ENCODE peak calls at places on chromosome 22, in seven cellular contexts. One of them, this sample, is unnamed.

GRCh38 chr22:45584121-45584570 is 81.5 kb downstream of the FBLN1 start:
- DNase-seq in activated CD4-positive, CD25-positive, alpha-beta regulatory T cell: no peak
- DNase-seq in foreskin melanocyte: no peak
- DNase-seq in AG04449: no peak
- DNase-seq in AG04450: peak; percentile 8
- DNase-seq in stimulated activated CD4-positive, alpha-beta T cell treated with anti-CD3 and anti-CD28 coated beads, Interleukin-4, amount 100 ng/mL, for 1 hour: no peak
- DNase-seq in NCI-H460: no peak
- DNase-seq in this sample: no peak

GRCh38 chr22:29481265-29482000 is 1.4 kb downstream of the NEFH start:
- DNase-seq in activated CD4-positive, CD25-positive, alpha-beta regulatory T cell: no peak
- DNase-seq in foreskin melanocyte: no peak
- DNase-seq in AG04449: no peak
- DNase-seq in AG04450: no peak
- DNase-seq in stimulated activated CD4-positive, alpha-beta T cell treated with anti-CD3 and anti-CD28 coated beads, Interleukin-4, amount 100 ng/mL, for 1 hour: no peak
- DNase-seq in NCI-H460: no peak
- DNase-seq in this sample: no peak

GRCh38 chr22:49201046-49201970 is 626.4 kb downstream of the BRD1 start:
- DNase-seq in activated CD4-positive, CD25-positive, alpha-beta regulatory T cell: no peak
- DNase-seq in foreskin melanocyte: no peak
- DNase-seq in AG04449: no peak
- DNase-seq in AG04450: no peak
- DNase-seq in stimulated activated CD4-positive, alpha-beta T cell treated with anti-CD3 and anti-CD28 coated beads, Interleukin-4, amount 100 ng/mL, for 1 hour: no peak
- DNase-seq in NCI-H460: no peak
- DNase-seq in this sample: no peak

GRCh38 chr22:44753189-44754042 is 1.0 kb downstream of the ARHGAP8 start:
- DNase-seq in activated CD4-positive, CD25-positive, alpha-beta regulatory T cell: no peak
- DNase-seq in foreskin melanocyte: peak; percentile 52
- DNase-seq in AG04449: peak; percentile 47
- DNase-seq in AG04450: no peak
- DNase-seq in stimulated activated CD4-positive, alpha-beta T cell treated with anti-CD3 and anti-CD28 coated beads, Interleukin-4, amount 100 ng/mL, for 1 hour: no peak
- DNase-seq in NCI-H460: no peak
- DNase-seq in this sample: peak; percentile 40

GRCh38 chr22:48520888-48521600 is 1306.6 kb downstream of the BRD1 start:
- DNase-seq in activated CD4-positive, CD25-positive, alpha-beta regulatory T cell: no peak
- DNase-seq in foreskin melanocyte: peak; percentile 78
- DNase-seq in AG04449: no peak
- DNase-seq in AG04450: no peak
- DNase-seq in stimulated activated CD4-positive, alpha-beta T cell treated with anti-CD3 and anti-CD28 coated beads, Interleukin-4, amount 100 ng/mL, for 1 hour: no peak
- DNase-seq in NCI-H460: no peak
- DNase-seq in this sample: no peak

GRCh38 chr22:30247974-30248373 is 1.4 kb upstream of the LIF start:
- DNase-seq in activated CD4-positive, CD25-positive, alpha-beta regulatory T cell: no peak
- DNase-seq in foreskin melanocyte: no peak
- DNase-seq in AG04449: no peak
- DNase-seq in AG04450: no peak
- DNase-seq in stimulated activated CD4-positive, alpha-beta T cell treated with anti-CD3 and anti-CD28 coated beads, Interleukin-4, amount 100 ng/mL, for 1 hour: no peak
- DNase-seq in NCI-H460: no peak
- DNase-seq in this sample: no peak

GRCh38 chr22:30921108-30921507 is 47.5 kb downstream of the MORC2 start:
- DNase-seq in activated CD4-positive, CD25-positive, alpha-beta regulatory T cell: no peak
- DNase-seq in foreskin melanocyte: no peak
- DNase-seq in AG04449: no peak
- DNase-seq in AG04450: no peak
- DNase-seq in stimulated activated CD4-positive, alpha-beta T cell treated with anti-CD3 and anti-CD28 coated beads, Interleukin-4, amount 100 ng/mL, for 1 hour: no peak
- DNase-seq in NCI-H460: no peak
- DNase-seq in this sample: no peak

GRCh38 chr22:46090051-46090591 is 60.2 kb upstream of the PPARA start:
- DNase-seq in activated CD4-positive, CD25-positive, alpha-beta regulatory T cell: no peak
- DNase-seq in foreskin melanocyte: no peak
- DNase-seq in AG04449: no peak
- DNase-seq in AG04450: no peak
- DNase-seq in stimulated activated CD4-positive, alpha-beta T cell treated with anti-CD3 and anti-CD28 coated beads, Interleukin-4, amount 100 ng/mL, for 1 hour: no peak
- DNase-seq in NCI-H460: no peak
- DNase-seq in this sample: peak; percentile 20

GRCh38 chr22:33969052-33969451 is 48.8 kb upstream of the LARGE1 start:
- DNase-seq in activated CD4-positive, CD25-positive, alpha-beta regulatory T cell: no peak
- DNase-seq in foreskin melanocyte: peak; percentile 19
- DNase-seq in AG04449: no peak
- DNase-seq in AG04450: no peak
- DNase-seq in stimulated activated CD4-positive, alpha-beta T cell treated with anti-CD3 and anti-CD28 coated beads, Interleukin-4, amount 100 ng/mL, for 1 hour: no peak
- DNase-seq in NCI-H460: no peak
- DNase-seq in this sample: no peak

GRCh38 chr22:37792494-37792893 is 15.2 kb upstream of the GCAT start:
- DNase-seq in activated CD4-positive, CD25-positive, alpha-beta regulatory T cell: no peak
- DNase-seq in foreskin melanocyte: no peak
- DNase-seq in AG04449: no peak
- DNase-seq in AG04450: no peak
- DNase-seq in stimulated activated CD4-positive, alpha-beta T cell treated with anti-CD3 and anti-CD28 coated beads, Interleukin-4, amount 100 ng/mL, for 1 hour: no peak
- DNase-seq in NCI-H460: no peak
- DNase-seq in this sample: no peak

GRCh38 chr22:31566484-31566883 is 70.1 kb downstream of the SFI1 start:
- DNase-seq in activated CD4-positive, CD25-positive, alpha-beta regulatory T cell: no peak
- DNase-seq in foreskin melanocyte: no peak
- DNase-seq in AG04449: no peak
- DNase-seq in AG04450: no peak
- DNase-seq in stimulated activated CD4-positive, alpha-beta T cell treated with anti-CD3 and anti-CD28 coated beads, Interleukin-4, amount 100 ng/mL, for 1 hour: no peak
- DNase-seq in NCI-H460: no peak
- DNase-seq in this sample: no peak

GRCh38 chr22:45199723-45200122 is 36.0 kb downstream of the NUP50 start:
- DNase-seq in activated CD4-positive, CD25-positive, alpha-beta regulatory T cell: no peak
- DNase-seq in foreskin melanocyte: no peak
- DNase-seq in AG04449: no peak
- DNase-seq in AG04450: no peak
- DNase-seq in stimulated activated CD4-positive, alpha-beta T cell treated with anti-CD3 and anti-CD28 coated beads, Interleukin-4, amount 100 ng/mL, for 1 hour: no peak
- DNase-seq in NCI-H460: no peak
- DNase-seq in this sample: no peak

GRCh38 chr22:36365020-36365411 is 22.8 kb downstream of the MYH9 start:
- DNase-seq in activated CD4-positive, CD25-positive, alpha-beta regulatory T cell: peak; percentile 74
- DNase-seq in foreskin melanocyte: no peak
- DNase-seq in AG04449: peak; percentile 52
- DNase-seq in AG04450: peak; percentile 74
- DNase-seq in stimulated activated CD4-positive, alpha-beta T cell treated with anti-CD3 and anti-CD28 coated beads, Interleukin-4, amount 100 ng/mL, for 1 hour: peak; percentile 85
- DNase-seq in NCI-H460: peak; percentile 68
- DNase-seq in this sample: peak; percentile 37

GRCh38 chr22:42168476-42168875 is 37.9 kb upstream of the CYP2D6 start:
- DNase-seq in activated CD4-positive, CD25-positive, alpha-beta regulatory T cell: no peak
- DNase-seq in foreskin melanocyte: no peak
- DNase-seq in AG04449: no peak
- DNase-seq in AG04450: no peak
- DNase-seq in stimulated activated CD4-positive, alpha-beta T cell treated with anti-CD3 and anti-CD28 coated beads, Interleukin-4, amount 100 ng/mL, for 1 hour: no peak
- DNase-seq in NCI-H460: no peak
- DNase-seq in this sample: no peak

GRCh38 chr22:44108076-44108475 is 72.6 kb upstream of the PARVG start:
- DNase-seq in activated CD4-positive, CD25-positive, alpha-beta regulatory T cell: no peak
- DNase-seq in foreskin melanocyte: no peak
- DNase-seq in AG04449: no peak
- DNase-seq in AG04450: no peak
- DNase-seq in stimulated activated CD4-positive, alpha-beta T cell treated with anti-CD3 and anti-CD28 coated beads, Interleukin-4, amount 100 ng/mL, for 1 hour: no peak
- DNase-seq in NCI-H460: no peak
- DNase-seq in this sample: no peak

This sample was measured in Caco-2.